ENCODE peak calls at places on chromosome 4, in ten cellular contexts. T, S, J, G, F, O, N, Z, Q and D are unnamed samples.

GRCh38 chr4:29213020-29213419 is 1507.1 kb upstream of the PCDH7 start:
- DNase-seq in S (no peak), F (no peak), Q (no peak), O (no peak), T (no peak), J (no peak), G (no peak), N (no peak), Z (no peak), D (no peak)

GRCh38 chr4:116913451-116913850 is 171.9 kb downstream of the TRAM1L1 start:
- DNase-seq in F (no peak), N (no peak), J (no peak), G (no peak), S (no peak), Q (no peak), T (no peak), O (no peak), Z (no peak), D (no peak)

GRCh38 chr4:56466910-56467283 is 520 bp upstream of the SRP72 start:
- DNase-seq in N (no peak), G (no peak), T (no peak), J (no peak), Z (no peak), O (no peak), S (no peak), F (no peak), Q (no peak), D (no peak)

GRCh38 chr4:37388672-37389368 is 144.3 kb downstream of the NWD2 start:
- DNase-seq in Z (no peak), G (no peak), J (no peak), N (no peak), O (no peak), T (no peak), F (no peak), S (no peak), Q (no peak), D (no peak)

GRCh38 chr4:110780538-110780937 is 157.7 kb upstream of the PITX2 start:
- DNase-seq in G (no peak), Q (no peak), S (no peak), Z (no peak), T (no peak), J (no peak), O (no peak), N (no peak), F (no peak), D (no peak)

GRCh38 chr4:1537410-1538095 is 131.3 kb upstream of the NKX1-1 start:
- DNase-seq in S (no peak), Q (no peak), Z (no peak), T (no peak), G (no peak), O (no peak), F (no peak), J (no peak), N (no peak), D (no peak)

GRCh38 chr4:101357751-101358150 is 10.4 kb upstream of the PPP3CA start:
- DNase-seq in O (peak), Z (no peak), T (no peak), J (peak), G (no peak), S (peak), N (no peak), F (no peak), Q (no peak), D (no peak)

GRCh38 chr4:88341227-88342192 is 37.1 kb upstream of the HERC6 start:
- DNase-seq in J (peak), S (peak), F (no peak), G (no peak), T (peak), O (peak), Z (no peak), Q (peak), N (peak), D (peak)

GRCh38 chr4:5069916-5070315 is 18.6 kb downstream of the STK32B start:
- DNase-seq in Z (no peak), N (no peak), Q (no peak), S (no peak), J (no peak), T (no peak), G (no peak), F (no peak), O (no peak), D (no peak)

GRCh38 chr4:184439856-184440592 is 34.3 kb downstream of the IRF2 start:
- DNase-seq in J (peak), F (no peak), S (no peak), Q (no peak), N (no peak), O (peak), Z (no peak), T (no peak), G (no peak), D (no peak)

GRCh38 chr4:91116861-91117260 is 989.7 kb downstream of the CCSER1 start:
- DNase-seq in G (no peak), T (no peak), S (peak), N (no peak), J (peak), Q (no peak), O (no peak), F (no peak), Z (no peak), D (no peak)

GRCh38 chr4:145308598-145308997 is 128.2 kb upstream of the OTUD4 start:
- DNase-seq in G (no peak), N (no peak), F (no peak), O (no peak), J (peak), S (no peak), T (no peak), Z (no peak), Q (no peak), D (no peak)

GRCh38 chr4:42150653-42151567 is 1.5 kb downstream of the BEND4 start:
- DNase-seq in S (no peak), Q (no peak), F (peak), Z (no peak), G (no peak), N (no peak), O (no peak), J (no peak), T (peak), D (no peak)

GRCh38 chr4:81355136-81355535 is 116.6 kb downstream of the RASGEF1B start:
- DNase-seq in S (no peak), Z (no peak), J (no peak), G (no peak), T (no peak), O (no peak), F (no peak), Q (no peak), N (no peak), D (no peak)

GRCh38 chr4:74682567-74683359 is 111.6 kb downstream of the BTC start:
- DNase-seq in Z (no peak), J (peak), T (peak), O (peak), Q (peak), G (no peak), N (peak), F (no peak), S (peak), D (peak)

GRCh38 chr4:47474799-47475198 is 10.3 kb upstream of the ATP10D start:
- DNase-seq in N (no peak), J (no peak), O (no peak), Z (no peak), S (no peak), T (no peak), Q (no peak), G (no peak), F (no peak), D (no peak)

GRCh38 chr4:130183096-130183495 is 1087.1 kb downstream of the C4orf33 start:
- DNase-seq in G (no peak), N (no peak), S (no peak), Q (no peak), J (peak), T (no peak), Z (no peak), O (no peak), F (no peak), D (no peak)
- H3K4me3 ChIP-seq in G (no peak), N (no peak), S (no peak), Q (no peak), J (no peak), T (no peak), Z (no peak), O (no peak), F (no peak), D (no peak)

DNA sequence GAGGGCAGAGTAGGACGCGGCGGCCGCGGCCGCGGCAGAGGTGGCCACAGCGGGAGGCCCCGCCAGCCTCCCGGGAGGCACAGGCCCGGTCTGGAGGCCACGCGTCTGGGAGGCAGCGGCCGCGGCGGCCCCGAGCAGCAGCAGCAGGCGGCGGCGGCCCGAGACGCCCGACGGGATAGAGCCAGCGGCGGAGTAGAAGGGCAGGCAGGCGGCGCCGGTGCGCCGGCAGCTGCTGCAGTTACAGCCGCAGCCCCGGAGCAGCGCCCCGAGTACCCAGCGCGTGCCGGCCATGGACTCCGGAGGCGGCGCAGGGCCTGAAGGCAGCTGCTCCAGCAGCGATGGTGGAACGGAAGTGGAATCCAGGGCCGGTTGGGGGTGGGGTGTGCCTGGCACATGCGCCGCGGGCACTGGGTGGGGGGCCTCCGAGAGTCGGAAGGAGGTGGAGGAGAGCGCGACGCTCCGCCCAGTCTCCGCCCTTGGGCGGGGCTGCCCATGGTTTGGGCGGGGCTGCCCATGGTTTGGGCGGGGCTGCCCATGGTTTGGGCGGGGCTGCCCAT is at the start of gene GRSF1:
- DNase-seq in Q (peak), N (peak), F (peak), G (peak), Z (peak), O (peak), T (peak), J (peak), S (peak), D (no peak)
- TF ChIP-seq CTCF in Q (no peak), N (peak), F (no peak), G (no peak), Z (no peak), O (no peak), T (no peak), J (no peak), S (no peak), D (peak)

DNA sequence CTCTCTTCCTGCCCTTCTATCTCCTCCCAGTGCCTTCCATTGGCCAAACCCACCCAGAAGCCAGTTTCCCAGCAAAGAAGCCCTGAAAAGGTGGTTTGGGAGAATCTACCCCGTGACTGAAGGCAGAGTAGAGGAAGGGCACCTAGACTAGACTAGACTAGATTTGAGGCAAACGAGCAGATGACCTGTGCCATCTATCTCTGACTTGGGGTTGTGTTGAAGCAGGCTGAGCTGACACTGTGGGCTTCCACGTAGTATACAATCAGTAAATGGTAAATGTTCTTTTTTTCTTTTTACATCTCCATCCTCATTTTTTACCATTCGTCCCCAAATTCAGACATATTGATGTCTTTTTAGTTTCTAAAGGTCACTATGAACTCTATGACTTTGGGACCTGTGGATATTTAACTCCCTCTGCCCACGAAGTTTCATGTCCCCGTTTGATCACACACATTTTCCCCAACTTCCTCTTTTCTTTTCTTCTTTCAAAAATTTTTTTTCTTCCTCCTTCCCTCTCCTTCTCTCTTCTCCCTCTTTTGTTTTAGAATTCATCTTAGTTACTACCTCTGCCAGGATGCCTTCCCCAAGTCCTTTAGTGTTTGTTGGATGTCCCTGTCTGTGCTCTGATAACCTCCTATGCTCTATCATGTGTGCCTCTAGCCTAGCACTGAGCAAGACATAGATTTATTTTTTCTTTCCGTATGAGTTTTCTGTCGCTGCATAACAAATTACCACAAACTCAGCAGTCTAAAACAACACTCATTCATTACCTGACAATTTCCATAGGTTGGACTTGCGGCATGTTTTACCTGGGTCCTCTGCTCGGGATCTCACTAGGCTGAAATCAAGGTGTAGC is 6.2 kb upstream of the AFF1 start:
- DNase-seq in N (no peak), F (no peak), T (no peak), Q (no peak), Z (no peak), J (no peak), O (no peak), G (no peak), S (no peak), D (no peak)
- H3K4me3 ChIP-seq in N (no peak), F (no peak), T (no peak), Q (no peak), Z (no peak), J (no peak), O (no peak), G (no peak), S (no peak), D (no peak)

GRCh38 chr4:140115140-140115539 is 38.8 kb downstream of the MAML3 start:
- DNase-seq in Z (no peak), O (no peak), F (no peak), Q (no peak), T (no peak), S (no peak), G (no peak), N (no peak), J (no peak), D (no peak)

GRCh38 chr4:140118931-140119640 is 34.9 kb downstream of the MAML3 start:
- DNase-seq in O (no peak), G (no peak), S (no peak), J (no peak), Q (no peak), T (no peak), N (no peak), F (no peak), Z (no peak), D (no peak)

GRCh38 chr4:140113653-140114052 is 40.3 kb downstream of the MAML3 start:
- DNase-seq in G (no peak), J (no peak), Z (no peak), O (no peak), Q (no peak), F (no peak), N (no peak), S (no peak), T (no peak), D (no peak)

GRCh38 chr4:140117946-140118345 is 36.0 kb downstream of the MAML3 start:
- DNase-seq in Q (no peak), T (no peak), Z (no peak), F (no peak), N (no peak), O (no peak), J (no peak), S (no peak), G (no peak), D (no peak)

DNA sequence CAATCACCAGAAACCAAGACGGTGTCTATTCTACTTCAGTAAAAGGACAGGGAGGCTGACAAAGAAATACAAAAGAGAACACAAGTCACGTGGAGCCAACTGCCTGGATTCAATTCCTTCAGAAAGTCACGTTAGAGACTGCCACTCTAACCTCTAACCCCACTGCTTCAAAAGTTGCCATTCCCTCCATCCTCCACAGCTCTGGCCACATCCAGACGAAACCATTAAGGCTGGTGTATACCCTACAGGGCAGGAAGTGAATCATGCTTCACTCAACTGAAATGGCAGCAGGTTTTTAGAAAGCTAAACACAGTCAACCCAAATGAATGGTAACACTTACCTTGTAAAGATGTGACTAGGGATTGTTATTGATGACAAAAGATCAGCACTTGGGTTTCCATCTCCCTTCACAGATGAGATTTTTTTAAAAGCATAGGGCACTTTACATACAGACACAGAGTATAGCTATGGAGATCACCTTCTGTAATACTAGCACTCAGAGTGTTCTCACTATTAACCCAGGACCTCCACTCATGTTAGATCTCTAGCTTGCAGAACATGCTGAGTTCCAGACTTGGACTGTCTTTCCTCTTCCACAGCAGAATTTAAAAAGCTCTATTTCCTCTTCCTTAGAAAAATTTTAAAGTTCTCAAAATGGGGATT is 37.4 kb downstream of the MAML3 start:
- DNase-seq in T (no peak), Z (no peak), N (no peak), O (no peak), G (no peak), Q (no peak), S (peak), F (no peak), J (no peak), D (no peak)
- TF ChIP-seq CTCF in T (no peak), Z (no peak), N (no peak), O (no peak), G (no peak), Q (no peak), S (no peak), F (no peak), J (no peak), D (no peak)

DNA sequence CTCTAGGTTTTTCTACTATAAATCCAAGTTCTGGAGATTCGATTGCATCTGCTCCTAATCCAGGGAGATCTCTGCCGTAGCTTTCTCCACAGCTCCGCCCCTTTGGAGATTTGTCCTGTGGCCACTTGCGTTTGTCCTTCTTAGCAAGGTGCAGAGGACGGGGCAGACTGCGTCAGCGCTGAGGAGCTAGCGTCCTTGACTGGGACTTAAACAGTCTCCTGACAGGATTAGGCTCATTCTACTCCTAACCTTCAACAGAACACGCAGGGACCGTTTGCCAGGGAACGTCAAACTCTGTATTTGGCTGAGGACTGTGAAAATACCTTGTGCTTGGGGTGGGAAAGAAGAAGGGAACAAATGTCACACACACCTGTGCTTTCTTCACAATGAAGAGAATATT is 38.6 kb downstream of the SORBS2 start:
- DNase-seq in N (no peak), T (no peak), O (no peak), J (no peak), G (peak), Q (no peak), Z (peak), S (no peak), F (no peak), D (peak)
- H3K4me3 ChIP-seq in N (no peak), T (no peak), O (peak), J (no peak), G (peak), Q (no peak), Z (peak), S (no peak), F (no peak), D (peak)

GRCh38 chr4:163400911-163401310 is 57.2 kb downstream of the NPY5R start:
- DNase-seq in S (no peak), G (no peak), F (no peak), Q (no peak), J (no peak), O (no peak), N (no peak), T (no peak), Z (no peak), D (no peak)
- TF ChIP-seq CTCF in S (no peak), G (no peak), F (no peak), Q (no peak), J (no peak), O (no peak), N (no peak), T (no peak), Z (no peak), D (no peak)

GRCh38 chr4:183268556-183268955 is 51.5 kb downstream of the CLDN22 start:
- DNase-seq in Q (no peak), F (no peak), S (no peak), J (no peak), O (no peak), G (no peak), N (no peak), T (no peak), Z (no peak), D (no peak)
- H3K4me3 ChIP-seq in Q (no peak), F (no peak), S (no peak), J (no peak), O (no peak), G (no peak), N (no peak), T (no peak), Z (no peak), D (no peak)

GRCh38 chr4:83284161-83285021 is at the start of gene COQ2:
- DNase-seq in Q (peak), S (peak), G (peak), T (peak), J (peak), Z (peak), F (peak), O (peak), N (peak), D (peak)
- TF ChIP-seq CTCF in Q (no peak), S (peak), G (peak), T (peak), J (no peak), Z (peak), F (peak), O (no peak), N (no peak), D (no peak)

DNA sequence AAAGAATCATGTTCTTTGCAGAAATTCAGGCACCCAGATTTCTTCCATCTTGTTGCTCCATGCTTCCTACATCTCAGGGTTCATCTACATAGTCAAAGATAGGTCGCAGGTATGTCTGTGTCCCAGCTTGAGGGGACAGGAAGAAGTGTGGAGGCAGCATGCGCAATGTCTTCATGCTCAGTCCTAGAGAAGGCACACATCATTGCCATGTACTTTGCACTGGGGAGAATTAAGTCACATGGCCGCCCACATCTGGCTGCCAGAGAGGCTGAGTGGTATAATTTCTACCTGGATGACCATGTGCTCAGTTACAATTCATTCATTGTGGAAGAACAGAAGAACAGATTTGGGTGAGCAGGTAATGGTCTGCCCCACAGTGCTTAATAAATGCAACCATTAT is 54.1 kb downstream of the GAB1 start:
- DNase-seq in Z (no peak), S (no peak), T (no peak), N (no peak), J (no peak), O (no peak), F (no peak), G (no peak), Q (no peak), D (no peak)
- H3K4me3 ChIP-seq in Z (no peak), S (no peak), T (no peak), N (no peak), J (no peak), O (no peak), F (no peak), G (no peak), Q (no peak), D (no peak)